ENCODE peak calls at places on chromosomes 1 and 21, in nine cellular contexts. One of them, this sample, is unnamed.

GRCh38 chr21:43268804-43269186 is 100.0 kb downstream of the CRYAA start:
- DNase-seq in GM10248: no peak
- DNase-seq in AG10803: no peak
- DNase-seq in AG04450: no peak
- DNase-seq in ACHN: no peak
- DNase-seq in fibroblast of lung: no peak
- DNase-seq in RWPE1: no peak
- DNase-seq in NAMALWA: no peak
- DNase-seq in neural progenitor cell: no peak
- DNase-seq in this sample: no peak

GRCh38 chr21:29801122-29801521 is 138.7 kb downstream of the GRIK1 start:
- DNase-seq in GM10248: no peak
- DNase-seq in AG10803: no peak
- DNase-seq in AG04450: no peak
- DNase-seq in ACHN: no peak
- DNase-seq in fibroblast of lung: no peak
- DNase-seq in RWPE1: no peak
- DNase-seq in NAMALWA: no peak
- DNase-seq in neural progenitor cell: no peak
- DNase-seq in this sample: no peak

GRCh38 chr1:214551052-214551435 is 358 bp downstream of the PTPN14 start:
- DNase-seq in GM10248: peak
- DNase-seq in AG10803: no peak
- DNase-seq in AG04450: no peak
- DNase-seq in ACHN: peak
- DNase-seq in fibroblast of lung: no peak
- DNase-seq in RWPE1: no peak
- DNase-seq in NAMALWA: no peak
- DNase-seq in neural progenitor cell: peak
- DNase-seq in this sample: no peak

GRCh38 chr1:21260405-21261129 is 29.7 kb downstream of the ECE1 start:
- DNase-seq in GM10248: no peak
- DNase-seq in AG10803: no peak
- DNase-seq in AG04450: no peak
- DNase-seq in ACHN: no peak
- DNase-seq in fibroblast of lung: no peak
- DNase-seq in RWPE1: no peak
- DNase-seq in NAMALWA: no peak
- DNase-seq in neural progenitor cell: no peak
- DNase-seq in this sample: no peak

GRCh38 chr1:8165595-8166360 is 139.7 kb upstream of the ERRFI1 start:
- DNase-seq in GM10248: no peak
- DNase-seq in AG10803: no peak
- DNase-seq in AG04450: no peak
- DNase-seq in ACHN: peak
- DNase-seq in fibroblast of lung: no peak
- DNase-seq in RWPE1: no peak
- DNase-seq in NAMALWA: peak
- DNase-seq in neural progenitor cell: no peak
- DNase-seq in this sample: no peak

GRCh38 chr1:206954616-206955342 is 8.5 kb upstream of the PIGR start:
- DNase-seq in GM10248: no peak
- DNase-seq in AG10803: no peak
- DNase-seq in AG04450: no peak
- DNase-seq in ACHN: no peak
- DNase-seq in fibroblast of lung: no peak
- DNase-seq in RWPE1: no peak
- DNase-seq in NAMALWA: no peak
- DNase-seq in neural progenitor cell: no peak
- DNase-seq in this sample: no peak

GRCh38 chr21:42343963-42344510 is 6.8 kb downstream of the TFF2 start:
- DNase-seq in GM10248: no peak
- DNase-seq in AG10803: no peak
- DNase-seq in AG04450: no peak
- DNase-seq in ACHN: no peak
- DNase-seq in fibroblast of lung: no peak
- DNase-seq in RWPE1: no peak
- DNase-seq in NAMALWA: no peak
- DNase-seq in neural progenitor cell: no peak
- DNase-seq in this sample: no peak

GRCh38 chr1:47688161-47688560 is 250.3 kb downstream of the FOXD2 start:
- DNase-seq in GM10248: no peak
- DNase-seq in AG10803: no peak
- DNase-seq in AG04450: no peak
- DNase-seq in ACHN: no peak
- DNase-seq in fibroblast of lung: no peak
- DNase-seq in RWPE1: no peak
- DNase-seq in NAMALWA: no peak
- DNase-seq in neural progenitor cell: no peak
- DNase-seq in this sample: no peak

GRCh38 chr1:2320760-2321159 is 70.6 kb downstream of the MORN1 start:
- DNase-seq in GM10248: no peak
- DNase-seq in AG10803: no peak
- DNase-seq in AG04450: no peak
- DNase-seq in ACHN: no peak
- DNase-seq in fibroblast of lung: no peak
- DNase-seq in RWPE1: no peak
- DNase-seq in NAMALWA: no peak
- DNase-seq in neural progenitor cell: no peak
- DNase-seq in this sample: no peak

GRCh38 chr1:223482766-223483165 is 89.6 kb downstream of the CCDC185 start:
- DNase-seq in GM10248: no peak
- DNase-seq in AG10803: no peak
- DNase-seq in AG04450: no peak
- DNase-seq in ACHN: no peak
- DNase-seq in fibroblast of lung: no peak
- DNase-seq in RWPE1: no peak
- DNase-seq in NAMALWA: no peak
- DNase-seq in neural progenitor cell: no peak
- DNase-seq in this sample: no peak

GRCh38 chr1:5915587-5916571 is 76.3 kb downstream of the NPHP4 start:
- DNase-seq in GM10248: peak
- DNase-seq in AG10803: peak
- DNase-seq in AG04450: peak
- DNase-seq in ACHN: peak
- DNase-seq in fibroblast of lung: peak
- DNase-seq in RWPE1: peak
- DNase-seq in NAMALWA: peak
- DNase-seq in neural progenitor cell: peak
- DNase-seq in this sample: no peak

GRCh38 chr1:225653463-225654276 is 747 bp upstream of the ENAH start:
- DNase-seq in GM10248: peak
- DNase-seq in AG10803: peak
- DNase-seq in AG04450: no peak
- DNase-seq in ACHN: peak
- DNase-seq in fibroblast of lung: peak
- DNase-seq in RWPE1: peak
- DNase-seq in NAMALWA: peak
- DNase-seq in neural progenitor cell: peak
- DNase-seq in this sample: no peak

GRCh38 chr1:40692429-40692905 is 963 bp downstream of the NFYC start:
- DNase-seq in GM10248: no peak
- DNase-seq in AG10803: peak
- DNase-seq in AG04450: no peak
- DNase-seq in ACHN: peak
- DNase-seq in fibroblast of lung: peak
- DNase-seq in RWPE1: no peak
- DNase-seq in NAMALWA: no peak
- DNase-seq in neural progenitor cell: peak
- DNase-seq in this sample: no peak

GRCh38 chr21:31088196-31088751 is 50.0 kb upstream of the KRTAP19-8 start:
- DNase-seq in GM10248: no peak
- DNase-seq in AG10803: no peak
- DNase-seq in AG04450: no peak
- DNase-seq in ACHN: no peak
- DNase-seq in fibroblast of lung: no peak
- DNase-seq in RWPE1: no peak
- DNase-seq in NAMALWA: no peak
- DNase-seq in neural progenitor cell: no peak
- DNase-seq in this sample: peak

GRCh38 chr1:10904396-10905358 is 107.8 kb upstream of the TARDBP start:
- DNase-seq in GM10248: no peak
- DNase-seq in AG10803: no peak
- DNase-seq in AG04450: no peak
- DNase-seq in ACHN: no peak
- DNase-seq in fibroblast of lung: peak
- DNase-seq in RWPE1: no peak
- DNase-seq in NAMALWA: no peak
- DNase-seq in neural progenitor cell: no peak
- DNase-seq in this sample: no peak

GRCh38 chr1:245677446-245678240 is 522.9 kb downstream of the KIF26B start:
- DNase-seq in GM10248: no peak
- DNase-seq in AG10803: peak
- DNase-seq in AG04450: no peak
- DNase-seq in ACHN: no peak
- DNase-seq in fibroblast of lung: no peak
- DNase-seq in RWPE1: no peak
- DNase-seq in NAMALWA: no peak
- DNase-seq in neural progenitor cell: no peak
- DNase-seq in this sample: no peak

GRCh38 chr1:6103854-6104530 is 58.3 kb downstream of the KCNAB2 start:
- DNase-seq in GM10248: no peak
- DNase-seq in AG10803: no peak
- DNase-seq in AG04450: no peak
- DNase-seq in ACHN: no peak
- DNase-seq in fibroblast of lung: no peak
- DNase-seq in RWPE1: no peak
- DNase-seq in NAMALWA: no peak
- DNase-seq in neural progenitor cell: no peak
- DNase-seq in this sample: no peak

GRCh38 chr1:244197851-244198375 is 146.8 kb downstream of the ZBTB18 start:
- DNase-seq in GM10248: no peak
- DNase-seq in AG10803: no peak
- DNase-seq in AG04450: no peak
- DNase-seq in ACHN: no peak
- DNase-seq in fibroblast of lung: no peak
- DNase-seq in RWPE1: peak
- DNase-seq in NAMALWA: no peak
- DNase-seq in neural progenitor cell: no peak
- DNase-seq in this sample: no peak

GRCh38 chr1:21857142-21857839 is 45.2 kb downstream of the LDLRAD2 start:
- DNase-seq in GM10248: no peak
- DNase-seq in AG10803: peak
- DNase-seq in AG04450: no peak
- DNase-seq in ACHN: no peak
- DNase-seq in fibroblast of lung: peak
- DNase-seq in RWPE1: no peak
- DNase-seq in NAMALWA: no peak
- DNase-seq in neural progenitor cell: no peak
- DNase-seq in this sample: no peak

GRCh38 chr21:14484188-14485009 is 61.7 kb downstream of the SAMSN1 start:
- DNase-seq in GM10248: no peak
- DNase-seq in AG10803: no peak
- DNase-seq in AG04450: no peak
- DNase-seq in ACHN: no peak
- DNase-seq in fibroblast of lung: no peak
- DNase-seq in RWPE1: no peak
- DNase-seq in NAMALWA: no peak
- DNase-seq in neural progenitor cell: no peak
- DNase-seq in this sample: no peak

GRCh38 chr1:6686294-6686693 is 15.3 kb downstream of the DNAJC11 start:
- DNase-seq in GM10248: no peak
- DNase-seq in AG10803: peak
- DNase-seq in AG04450: no peak
- DNase-seq in ACHN: no peak
- DNase-seq in fibroblast of lung: no peak
- DNase-seq in RWPE1: no peak
- DNase-seq in NAMALWA: no peak
- DNase-seq in neural progenitor cell: no peak
- DNase-seq in this sample: no peak

GRCh38 chr1:54835970-54836369 is 34.8 kb upstream of the TTC22 start:
- DNase-seq in GM10248: no peak
- DNase-seq in AG10803: no peak
- DNase-seq in AG04450: no peak
- DNase-seq in ACHN: no peak
- DNase-seq in fibroblast of lung: no peak
- DNase-seq in RWPE1: no peak
- DNase-seq in NAMALWA: no peak
- DNase-seq in neural progenitor cell: no peak
- DNase-seq in this sample: no peak

GRCh38 chr1:177309884-177310283 is 139.1 kb downstream of the BRINP2 start:
- DNase-seq in GM10248: no peak
- DNase-seq in AG10803: no peak
- DNase-seq in AG04450: no peak
- DNase-seq in ACHN: no peak
- DNase-seq in fibroblast of lung: no peak
- DNase-seq in RWPE1: no peak
- DNase-seq in NAMALWA: no peak
- DNase-seq in neural progenitor cell: no peak
- DNase-seq in this sample: no peak

GRCh38 chr21:14989359-14989758 is 75.4 kb downstream of the NRIP1 start:
- DNase-seq in GM10248: no peak
- DNase-seq in AG10803: peak
- DNase-seq in AG04450: peak
- DNase-seq in ACHN: no peak
- DNase-seq in fibroblast of lung: peak
- DNase-seq in RWPE1: no peak
- DNase-seq in NAMALWA: no peak
- DNase-seq in neural progenitor cell: no peak
- DNase-seq in this sample: no peak